ENCODE peak calls at places on chromosomes 5 and 9, in seven cellular contexts. M is neuronal stem cell, N is H7, P is AG20443, H is ELR, U is iPS-NIHi11, Y is nucleus accumbens. R is an unnamed sample.

GRCh38 chr5:60415443-60415842 is 284.5 kb downstream of the DEPDC1B start:
- DNase-seq in H (no peak), P (no peak), N (no peak), Y (no peak), U (no peak), M (no peak), R (no peak)

GRCh38 chr5:114658179-114658578 is 296.3 kb downstream of the KCNN2 start:
- DNase-seq in P (no peak), Y (no peak), H (peak; percentile 65), U (no peak), N (no peak), M (no peak), R (no peak)

GRCh38 chr5:14240366-14240765 is 97.2 kb downstream of the TRIO start:
- DNase-seq in P (peak; percentile 53), N (no peak), M (no peak), U (no peak), Y (no peak), H (no peak), R (no peak)

GRCh38 chr5:36919650-36920049 is 43.1 kb downstream of the NIPBL start:
- DNase-seq in N (no peak), H (no peak), U (no peak), P (no peak), Y (no peak), M (no peak), R (no peak)

GRCh38 chr5:88826959-88827585 is 55.9 kb downstream of the MEF2C start:
- DNase-seq in Y (no peak), P (peak; percentile 22), M (no peak), N (no peak), H (peak; percentile 54), U (no peak), R (no peak)

GRCh38 chr5:169350759-169351240 is 49.9 kb upstream of the SLIT3 start:
- DNase-seq in H (peak; percentile 100), P (peak; percentile 93), Y (no peak), U (peak; percentile 35), N (no peak), M (no peak), R (no peak)

GRCh38 chr5:87686975-87687374 is 274.2 kb upstream of the CCNH start:
- DNase-seq in H (no peak), M (no peak), Y (no peak), P (no peak), U (no peak), N (no peak), R (no peak)

GRCh38 chr9:28179893-28180292 is 606.6 kb upstream of the C9orf72 start:
- DNase-seq in P (no peak), N (no peak), U (no peak), H (no peak), Y (no peak), M (no peak), R (no peak)

GRCh38 chr9:124020520-124021384 is 9.2 kb downstream of the LHX2 start:
- DNase-seq in H (no peak), U (no peak), Y (no peak), M (no peak), P (no peak), N (peak; percentile 81), R (no peak)

GRCh38 chr5:73160239-73160671 is 12.7 kb upstream of the TMEM174 start:
- DNase-seq in M (no peak), Y (no peak), U (no peak), N (no peak), H (no peak), P (no peak), R (no peak)

GRCh38 chr9:4328723-4329122 is 28.9 kb upstream of the GLIS3 start:
- DNase-seq in U (no peak), N (no peak), Y (peak; percentile 15), H (peak; percentile 22), M (no peak), P (no peak), R (no peak)

GRCh38 chr5:175195698-175196656 is 248.0 kb downstream of the DRD1 start:
- DNase-seq in P (peak; percentile 17), U (peak; percentile 35), H (no peak), N (peak; percentile 43), Y (no peak), M (no peak), R (no peak)

GRCh38 chr9:117411547-117411946 is 3.3 kb downstream of the ASTN2 start:
- DNase-seq in P (peak; percentile 53), M (peak; percentile 56), H (peak; percentile 7), N (peak; percentile 83), Y (peak; percentile 53), U (peak; percentile 76), R (peak; percentile 14)

GRCh38 chr5:2582507-2582906 is 169.0 kb downstream of the IRX2 start:
- DNase-seq in M (no peak), P (no peak), Y (no peak), H (no peak), N (no peak), U (no peak), R (no peak)

GRCh38 chr5:147898875-147899401 is 7.4 kb downstream of the C5orf46 start:
- DNase-seq in N (no peak), U (no peak), P (no peak), M (no peak), Y (no peak), H (peak; percentile 24), R (no peak)

GRCh38 chr9:112334319-112334828 is 955 bp upstream of the PTBP3 start:
- DNase-seq in M (no peak), Y (no peak), N (peak; percentile 11), H (peak; percentile 62), P (peak; percentile 16), U (no peak), R (no peak)

GRCh38 chr5:140633081-140633471 is at the start of gene CD14:
- DNase-seq in U (no peak), M (no peak), Y (no peak), N (peak; percentile 45), P (peak; percentile 67), H (peak; percentile 91), R (no peak)

GRCh38 chr9:98805506-98806272 is 1.8 kb upstream of the GALNT12 start:
- DNase-seq in P (peak; percentile 55), N (no peak), Y (no peak), H (peak; percentile 53), U (no peak), M (no peak), R (no peak)

GRCh38 chr5:54313311-54314270 is 3.2 kb upstream of the ARL15 start:
- DNase-seq in U (no peak), N (no peak), H (no peak), P (no peak), Y (no peak), M (no peak), R (no peak)

GRCh38 chr5:171569065-171569712 is 149.7 kb downstream of the FGF18 start:
- DNase-seq in P (no peak), N (no peak), H (no peak), Y (no peak), U (no peak), M (no peak), R (no peak)

GRCh38 chr5:14669975-14670374 is 5.5 kb downstream of the OTULIN start:
- DNase-seq in P (no peak), M (no peak), Y (no peak), N (no peak), U (no peak), H (peak; percentile 45), R (no peak)

GRCh38 chr5:173304591-173304988 is 23.6 kb downstream of the STC2 start:
- DNase-seq in N (no peak), Y (no peak), M (no peak), H (no peak), U (no peak), P (no peak), R (no peak)

GRCh38 chr9:96555567-96556386 is 63.9 kb downstream of the CDC14B start:
- DNase-seq in N (no peak), U (no peak), H (peak; percentile 72), Y (no peak), M (no peak), P (peak; percentile 47), R (no peak)

GRCh38 chr5:53368516-53368915 is 111.9 kb upstream of the FST start:
- DNase-seq in Y (no peak), M (no peak), P (no peak), U (no peak), N (no peak), H (peak; percentile 79), R (no peak)

GRCh38 chr5:81506900-81507588 is 113.1 kb upstream of the ACOT12 start:
- DNase-seq in N (peak; percentile 46), Y (peak; percentile 55), U (peak; percentile 69), M (peak; percentile 24), H (peak; percentile 84), P (peak; percentile 86), R (peak; percentile 46)

GRCh38 chr5:110288766-110289165 is 437.7 kb downstream of the TMEM232 start:
- DNase-seq in P (peak; percentile 46), Y (no peak), H (peak; percentile 25), M (no peak), N (no peak), U (no peak), R (no peak)

GRCh38 chr5:1127991-1128785 is 16.3 kb upstream of the SLC12A7 start:
- DNase-seq in H (no peak), M (no peak), N (no peak), Y (no peak), P (peak; percentile 66), U (no peak), R (peak; percentile 23)

GRCh38 chr9:132672413-132672690 is 2.1 kb downstream of the GTF3C4 start:
- DNase-seq in U (no peak), H (peak; percentile 24), M (no peak), P (no peak), N (no peak), Y (no peak), R (no peak)

GRCh38 chr5:1278656-1279442 is 16.0 kb downstream of the TERT start:
- DNase-seq in N (no peak), H (peak; percentile 51), P (no peak), M (no peak), Y (no peak), U (no peak), R (no peak)

GRCh38 chr5:116479776-116480675 is 94.6 kb downstream of the SEMA6A start:
- DNase-seq in H (no peak), U (no peak), P (no peak), Y (no peak), N (no peak), M (no peak), R (no peak)

GRCh38 chr9:129783516-129784361 is 19.2 kb upstream of the TOR1B start:
- DNase-seq in H (peak; percentile 85), Y (peak; percentile 34), M (peak; percentile 71), N (peak; percentile 90), U (peak; percentile 91), P (peak; percentile 90), R (peak; percentile 86)

GRCh38 chr9:87816041-87816440 is 66.6 kb upstream of the SPATA31E1 start:
- DNase-seq in H (no peak), M (no peak), P (no peak), Y (no peak), U (no peak), N (no peak), R (no peak)

GRCh38 chr9:5493597-5494511 is 16.5 kb upstream of the PDCD1LG2 start:
- DNase-seq in H (peak; percentile 94), M (no peak), U (no peak), Y (no peak), N (no peak), P (peak; percentile 60), R (no peak)

GRCh38 chr9:135228983-135229625 is 141.6 kb downstream of the OLFM1 start:
- DNase-seq in N (no peak), P (no peak), M (no peak), U (no peak), H (no peak), Y (no peak), R (no peak)

GRCh38 chr5:170722316-170722715 is 61.2 kb upstream of the GABRP start:
- DNase-seq in N (peak; percentile 21), P (no peak), U (peak; percentile 37), Y (no peak), H (no peak), M (no peak), R (no peak)

GRCh38 chr5:114362197-114362976 is 517 bp downstream of the KCNN2 start:
- DNase-seq in P (peak; percentile 21), H (peak; percentile 28), M (peak; percentile 75), Y (no peak), N (peak; percentile 78), U (peak; percentile 66), R (no peak)

R was measured in COLO829.